ENCODE peak calls at places on chromosomes 5 and 9, in five cellular contexts. A, K, C, T and Q are unnamed samples.
A peak's percentile ranks its signal among the peaks of the same experiment; 100 is the strongest.

GRCh38 chr9:122370869-122371467 is at the start of gene PTGS1:
- DNase-seq in A (no peak), K (peak; percentile 86), C (no peak), T (no peak), Q (peak; percentile 81)

GRCh38 chr5:118698774-118699173 is 289.6 kb downstream of the DTWD2 start:
- DNase-seq in A (no peak), K (no peak), C (no peak), T (no peak), Q (no peak)

GRCh38 chr9:973295-973842 is 3.1 kb upstream of the DMRT3 start:
- DNase-seq in A (no peak), K (no peak), C (no peak), T (no peak), Q (no peak)

GRCh38 chr5:171386861-171387254 is 791 bp upstream of the NPM1 start:
- DNase-seq in A (no peak), K (no peak), C (no peak), T (no peak), Q (peak; percentile 41)

GRCh38 chr5:94347130-94347529 is 271.3 kb downstream of the KIAA0825 start:
- DNase-seq in A (no peak), K (no peak), C (no peak), T (no peak), Q (no peak)

GRCh38 chr9:124256517-124257069 is 1.2 kb upstream of the NEK6 start:
- DNase-seq in A (peak; percentile 16), K (peak; percentile 58), C (peak; percentile 2), T (no peak), Q (peak; percentile 85)

GRCh38 chr5:108143581-108143980 is 238.3 kb downstream of the FBXL17 start:
- DNase-seq in A (no peak), K (no peak), C (no peak), T (no peak), Q (peak; percentile 4)

GRCh38 chr5:144189800-144190429 is 19.2 kb downstream of the KCTD16 start:
- DNase-seq in A (no peak), K (no peak), C (peak; percentile 40), T (no peak), Q (peak; percentile 37)

GRCh38 chr5:150317048-150318003 is 14.6 kb upstream of the ARSI start:
- DNase-seq in A (no peak), K (no peak), C (peak; percentile 95), T (no peak), Q (peak; percentile 98)

GRCh38 chr5:159697536-159697935 is 218.7 kb upstream of the ADRA1B start:
- DNase-seq in A (no peak), K (no peak), C (no peak), T (no peak), Q (no peak)

GRCh38 chr5:54285573-54286124 is 24.7 kb downstream of the ARL15 start:
- DNase-seq in A (no peak), K (no peak), C (no peak), T (no peak), Q (no peak)

GRCh38 chr5:171484460-171484899 is 65.0 kb downstream of the FGF18 start:
- DNase-seq in A (peak; percentile 33), K (no peak), C (no peak), T (no peak), Q (peak; percentile 88)

GRCh38 chr5:151651997-151652645 is 34.6 kb downstream of the SPARC start:
- DNase-seq in A (peak; percentile 72), K (peak; percentile 85), C (peak; percentile 81), T (peak; percentile 86), Q (peak; percentile 97)

GRCh38 chr5:112709416-112709815 is 28.3 kb upstream of the APC start:
- DNase-seq in A (no peak), K (no peak), C (no peak), T (no peak), Q (no peak)

GRCh38 chr5:112707187-112708179 is 30.2 kb upstream of the APC start:
- DNase-seq in A (peak; percentile 98), K (peak; percentile 99), C (peak; percentile 99), T (peak; percentile 98), Q (peak; percentile 100)

GRCh38 chr5:112706446-112707016 is 31.2 kb upstream of the APC start:
- DNase-seq in A (no peak), K (no peak), C (no peak), T (no peak), Q (no peak)

GRCh38 chr5:112710896-112711295 is 26.8 kb upstream of the APC start:
- DNase-seq in A (no peak), K (no peak), C (no peak), T (no peak), Q (no peak)

GRCh38 chr5:112711436-112711835 is 26.2 kb upstream of the APC start:
- DNase-seq in A (no peak), K (no peak), C (no peak), T (no peak), Q (no peak)
- TF ChIP-seq CTCF in A (no peak), K (no peak), C (no peak), T (no peak), Q (no peak)

DNA sequence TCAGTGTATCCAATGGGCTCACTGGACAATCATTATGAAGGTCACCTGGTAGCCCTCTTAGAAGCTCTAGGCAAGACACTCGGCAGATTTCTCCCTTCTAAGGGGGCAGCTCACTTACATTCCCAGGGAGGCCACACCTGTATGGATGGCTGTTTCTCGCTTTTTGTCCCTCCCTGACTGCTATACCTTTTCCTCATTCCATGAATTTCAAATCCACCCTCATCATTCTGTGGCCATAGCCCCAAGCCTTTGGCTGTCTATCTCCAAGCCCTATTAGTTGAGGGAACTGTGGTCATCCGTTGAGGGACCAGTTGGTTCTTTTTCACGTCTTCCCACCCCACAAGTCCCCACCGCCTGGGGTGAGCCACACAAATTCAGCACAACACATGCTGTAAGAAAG is 85.0 kb upstream of the RARS1 start:
- DNase-seq in A (no peak), K (no peak), C (no peak), T (no peak), Q (no peak)
- H3K27ac ChIP-seq in A (no peak overlapping the region), K (no peak overlapping the region), C (no peak overlapping the region), T (no peak overlapping the region), Q (no peak overlapping the region)

GRCh38 chr9:75892168-75892901 is 1.9 kb downstream of the PCSK5 start:
- DNase-seq in A (peak; percentile 75), K (peak; percentile 71), C (peak; percentile 44), T (peak; percentile 58), Q (no peak)

GRCh38 chr9:75889577-75889976 is 896 bp upstream of the PCSK5 start:
- DNase-seq in A (no peak), K (no peak), C (peak; percentile 19), T (no peak), Q (no peak)

GRCh38 chr9:75891277-75892167 is 1.0 kb downstream of the PCSK5 start:
- DNase-seq in A (peak; percentile 69), K (peak; percentile 78), C (peak; percentile 36), T (no peak), Q (no peak)

GRCh38 chr9:75889977-75890540 is 414 bp upstream of the PCSK5 start:
- DNase-seq in A (peak; percentile 46), K (peak; percentile 82), C (peak; percentile 76), T (no peak), Q (no peak)

GRCh38 chr9:75890541-75891276 is at the start of gene PCSK5:
- DNase-seq in A (peak; percentile 95), K (peak; percentile 97), C (peak; percentile 97), T (peak; percentile 91), Q (peak; percentile 89)
- TF ChIP-seq CTCF in A (no peak), K (no peak), C (peak; percentile 25), T (peak; percentile 29), Q (no peak)

GRCh38 chr5:117667105-117667504 is 1092.5 kb upstream of the SEMA6A start:
- DNase-seq in A (no peak), K (no peak), C (no peak), T (no peak), Q (no peak)

DNA sequence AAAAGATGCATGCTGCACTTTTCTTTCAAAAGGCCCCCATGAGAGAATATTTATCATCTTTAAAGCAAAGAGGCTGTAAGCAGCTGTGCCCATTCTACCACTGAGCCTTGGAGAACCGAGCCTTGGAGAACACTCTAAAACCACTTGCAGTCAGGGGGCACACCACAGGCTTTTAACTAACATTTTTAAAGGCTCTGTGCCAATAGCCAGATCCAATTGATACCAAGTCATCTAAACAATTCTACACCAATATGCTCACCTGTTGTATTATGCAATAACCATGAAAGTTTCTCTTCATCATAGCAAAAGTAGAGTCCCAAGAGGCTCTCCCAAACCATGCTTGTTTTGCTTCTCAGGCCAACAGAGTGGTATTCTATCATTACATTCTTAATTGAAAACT is 1090.5 kb upstream of the SEMA6A start:
- DNase-seq in A (no peak), K (no peak), C (no peak), T (no peak), Q (no peak)
- H3K27ac ChIP-seq in A (no peak overlapping the region), K (no peak overlapping the region), C (no peak overlapping the region), T (no peak overlapping the region), Q (no peak overlapping the region)

DNA sequence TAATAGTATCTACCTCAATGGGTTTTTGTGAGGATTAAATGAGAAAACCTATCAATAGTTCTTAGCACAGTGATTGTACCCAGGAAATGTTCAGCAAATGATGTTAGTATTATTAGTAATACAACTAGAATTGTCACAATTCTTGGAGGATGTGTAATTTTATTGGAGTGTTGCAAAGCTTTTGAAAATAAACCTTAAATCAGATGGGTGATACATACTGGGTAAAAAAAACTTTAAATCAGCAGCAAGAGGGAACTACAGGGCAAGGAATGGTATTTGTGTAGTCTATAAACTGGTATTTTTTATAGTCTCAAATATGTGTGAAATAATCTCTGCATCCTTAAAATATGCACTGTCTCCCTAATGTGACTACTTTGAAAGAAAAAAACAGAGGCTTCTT is 371.6 kb downstream of the PIK3R1 start:
- DNase-seq in A (no peak), K (no peak), C (no peak), T (no peak), Q (no peak)
- TF ChIP-seq CTCF in A (no peak), K (no peak), C (no peak), T (no peak), Q (no peak)

GRCh38 chr5:81842795-81843377 is 92.0 kb upstream of the SSBP2 start:
- DNase-seq in A (no peak), K (no peak), C (no peak), T (no peak), Q (peak; percentile 63)
- H3K27ac ChIP-seq in A (no peak overlapping the region), K (no peak overlapping the region), C (no peak overlapping the region), T (no peak overlapping the region), Q (no peak overlapping the region)

GRCh38 chr9:107086460-107086859 is 196.6 kb upstream of the RAD23B start:
- DNase-seq in A (no peak), K (no peak), C (no peak), T (no peak), Q (no peak)

GRCh38 chr9:107090218-107090617 is 192.9 kb upstream of the RAD23B start:
- DNase-seq in A (no peak), K (no peak), C (no peak), T (no peak), Q (no peak)

DNA sequence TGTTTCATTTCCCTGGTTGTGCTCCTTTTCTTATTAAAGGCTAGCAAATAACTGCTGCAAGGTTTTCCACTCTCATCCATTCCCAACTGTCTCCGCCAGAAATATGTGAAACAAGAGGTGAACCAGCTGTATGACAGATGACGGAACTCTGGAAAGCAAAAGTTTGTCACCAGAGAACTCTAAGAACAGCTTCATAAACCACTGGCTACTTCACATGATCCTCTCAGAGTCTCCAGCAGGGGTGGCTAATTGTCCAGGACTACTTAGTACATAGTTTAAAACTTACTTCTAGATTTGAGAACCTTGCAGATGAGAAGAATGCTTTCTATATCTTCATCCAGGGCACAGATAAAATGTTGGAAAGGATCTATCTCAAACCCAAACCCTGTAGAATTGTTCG is 195.8 kb upstream of the RAD23B start:
- DNase-seq in A (no peak), K (no peak), C (no peak), T (no peak), Q (no peak)
- TF ChIP-seq CTCF in A (no peak), K (no peak), C (no peak), T (no peak), Q (no peak)